ENCODE peak calls at places on chromosome X, in four cellular contexts. M is mammary epithelial cell, H is cardiac muscle cell, B is thoracic aorta. E is an unnamed sample.

GRCh38 chrX:153688534-153688899 is 791 bp downstream of the SLC6A8 start:
- DNase-seq in M (no peak), H (no peak), B (no peak), E (no peak)

GRCh38 chrX:45006002-45006800 is 133.2 kb downstream of the KDM6A start:
- DNase-seq in M (peak; percentile 50), H (no peak), B (no peak), E (peak; percentile 15)

GRCh38 chrX:103155201-103155600 is 59.7 kb upstream of the BEX4 start:
- DNase-seq in M (no peak), H (no peak), B (no peak), E (no peak)

GRCh38 chrX:56764153-56764974 is 35.3 kb downstream of the NBDY start:
- DNase-seq in M (peak; percentile 79), H (peak; percentile 41), B (no peak), E (peak; percentile 27)

GRCh38 chrX:97843200-97843811 is 959.6 kb downstream of the RPA4 start:
- DNase-seq in M (no peak), H (no peak), B (no peak), E (no peak)

GRCh38 chrX:101550825-101551767 is 749 bp downstream of the ARMCX1 start:
- DNase-seq in M (peak; percentile 4), H (peak; percentile 47), B (no peak), E (peak; percentile 19)

GRCh38 chrX:26387906-26388305 is 171.9 kb downstream of the MAGEB5 start:
- DNase-seq in M (no peak), H (no peak), B (no peak), E (no peak)

GRCh38 chrX:117996918-117997480 is 119.6 kb downstream of the KLHL13 start:
- DNase-seq in M (peak; percentile 67), H (no peak), B (no peak), E (peak; percentile 49)

GRCh38 chrX:131763674-131764073 is 219.8 kb downstream of the OR13H1 start:
- DNase-seq in M (peak; percentile 77), H (no peak), B (no peak), E (no peak)

GRCh38 chrX:40581333-40581910 is 652 bp downstream of the ATP6AP2 start:
- DNase-seq in M (peak; percentile 14), H (no peak), B (no peak), E (peak; percentile 9)

GRCh38 chrX:135707880-135708279 is 5.6 kb upstream of the CT45A1 start:
- DNase-seq in M (no peak), H (peak; percentile 8), B (no peak), E (no peak)
- TF ChIP-seq CTCF in M (peak; percentile 29), H (no peak), B (no peak), E (no peak)

GRCh38 chrX:71543316-71543715 is 10.4 kb downstream of the OGT start:
- DNase-seq in M (peak; percentile 91), H (no peak), B (no peak), E (peak; percentile 58)
- H3K27ac ChIP-seq in M (peak overlapping the region; percentile 48), H (no peak overlapping the region), B (peak overlapping the region; percentile 74), E (peak overlapping the region; percentile 70)

GRCh38 chrX:13897571-13897970 is 80.7 kb upstream of the GPM6B start:
- DNase-seq in M (no peak), H (no peak), B (no peak), E (no peak)

GRCh38 chrX:13900351-13900750 is 83.5 kb upstream of the GPM6B start:
- DNase-seq in M (no peak), H (no peak), B (no peak), E (no peak)

GRCh38 chrX:13899607-13900006 is 82.7 kb upstream of the GPM6B start:
- DNase-seq in M (peak; percentile 98), H (no peak), B (peak; percentile 14), E (peak; percentile 89)

GRCh38 chrX:13898603-13899002 is 81.7 kb upstream of the GPM6B start:
- DNase-seq in M (peak; percentile 88), H (no peak), B (no peak), E (peak; percentile 57)

GRCh38 chrX:13898084-13898483 is 81.2 kb upstream of the GPM6B start:
- DNase-seq in M (peak; percentile 41), H (peak; percentile 1), B (peak; percentile 3), E (no peak)
- TF ChIP-seq CTCF in M (peak; percentile 62), H (peak; percentile 26), B (peak; percentile 25), E (no peak)

GRCh38 chrX:50711907-50712306 is 102.1 kb downstream of the SHROOM4 start:
- DNase-seq in M (no peak), H (no peak), B (no peak), E (no peak)

GRCh38 chrX:50704360-50704759 is 109.6 kb downstream of the SHROOM4 start:
- DNase-seq in M (no peak), H (no peak), B (no peak), E (no peak)

GRCh38 chrX:50707376-50707775 is 106.6 kb downstream of the SHROOM4 start:
- DNase-seq in M (peak; percentile 18), H (no peak), B (no peak), E (peak; percentile 14)

GRCh38 chrX:50704987-50705386 is 109.0 kb downstream of the SHROOM4 start:
- DNase-seq in M (no peak), H (no peak), B (no peak), E (no peak)

GRCh38 chrX:50707955-50708694 is 105.9 kb downstream of the SHROOM4 start:
- DNase-seq in M (no peak), H (no peak), B (no peak), E (no peak)
- H3K27ac ChIP-seq in M (no peak overlapping the region), H (no peak overlapping the region), B (peak overlapping the region; percentile 38), E (no peak overlapping the region)

GRCh38 chrX:2708016-2708415 is 16.9 kb downstream of the CD99 start:
- DNase-seq in M (peak; percentile 43), H (no peak), B (no peak), E (no peak)
- TF ChIP-seq CTCF in M (peak; percentile 15), H (no peak), B (no peak), E (no peak)